ENCODE peak calls at places on chromosomes 4 and X, in six cellular contexts. V is mesendoderm, Y is H9, C is mesenchymal stem cell, L is IMR-90, Q is neuronal stem cell. M is an unnamed sample.

GRCh38 chr4:172055498-172055897 is 242.3 kb downstream of the GALNTL6 start:
- DNase-seq in V (no peak), Y (no peak), C (no peak), L (no peak), Q (no peak), M (no peak)

GRCh38 chr4:155818639-155819038 is 47.4 kb downstream of the ASIC5 start:
- DNase-seq in V (peak), Y (no peak), C (no peak), L (no peak), Q (no peak), M (no peak)

GRCh38 chr4:155392486-155393184 is 15.9 kb upstream of the MAP9 start:
- DNase-seq in V (peak), Y (no peak), C (peak), L (peak), Q (no peak), M (no peak)

GRCh38 chrX:110403839-110404238 is 45.2 kb downstream of the RTL9 start:
- DNase-seq in V (no peak), Y (no peak), C (peak), L (peak), Q (no peak), M (no peak)

GRCh38 chr4:113212613-113213012 is 163.2 kb downstream of the ANK2 start:
- DNase-seq in V (no peak), Y (no peak), C (no peak), L (no peak), Q (peak), M (no peak)

GRCh38 chr4:10456270-10457254 is 664 bp downstream of the ZNF518B start:
- DNase-seq in V (peak), Y (peak), C (peak), L (peak), Q (no peak), M (peak)

GRCh38 chrX:2401201-2401589 is 99.6 kb downstream of the DHRSX start:
- DNase-seq in V (no peak), Y (no peak), C (no peak), L (no peak), Q (peak), M (no peak)

GRCh38 chr4:167616471-167616870 is 382.2 kb upstream of the SPOCK3 start:
- DNase-seq in V (no peak), Y (no peak), C (no peak), L (no peak), Q (no peak), M (no peak)

GRCh38 chr4:158860856-158861255 is 92.0 kb downstream of the FNIP2 start:
- DNase-seq in V (no peak), Y (no peak), C (no peak), L (no peak), Q (no peak), M (no peak)

GRCh38 chr4:176306837-176307590 is 12.8 kb upstream of the SPCS3 start:
- DNase-seq in V (no peak), Y (no peak), C (no peak), L (no peak), Q (no peak), M (no peak)

GRCh38 chr4:145735330-145735638 is 55.3 kb downstream of the C4orf51 start:
- DNase-seq in V (peak), Y (no peak), C (peak), L (peak), Q (no peak), M (no peak)

GRCh38 chrX:41026326-41027136 is 58.7 kb upstream of the USP9X start:
- DNase-seq in V (no peak), Y (peak), C (no peak), L (no peak), Q (no peak), M (no peak)

GRCh38 chr4:98544141-98544817 is 114.1 kb downstream of the TSPAN5 start:
- DNase-seq in V (no peak), Y (no peak), C (no peak), L (no peak), Q (no peak), M (no peak)

GRCh38 chrX:141662781-141663180 is 35.8 kb downstream of the SPANXD start:
- DNase-seq in V (no peak), Y (no peak), C (no peak), L (no peak), Q (no peak), M (no peak)

GRCh38 chr4:103415801-103416200 is 217.7 kb upstream of the CENPE start:
- DNase-seq in V (no peak), Y (no peak), C (no peak), L (no peak), Q (no peak), M (no peak)

GRCh38 chrX:13219990-13220764 is 99.7 kb downstream of the ATXN3L start:
- DNase-seq in V (no peak), Y (no peak), C (peak), L (peak), Q (no peak), M (no peak)

GRCh38 chrX:21870494-21870893 is 14.7 kb downstream of the YY2 start:
- DNase-seq in V (no peak), Y (no peak), C (no peak), L (no peak), Q (no peak), M (no peak)

GRCh38 chr4:7383251-7383650 is 51.5 kb downstream of the PSAPL1 start:
- DNase-seq in V (no peak), Y (peak), C (no peak), L (no peak), Q (no peak), M (no peak)

GRCh38 chr4:161252520-161253141 is 911.2 kb downstream of the FSTL5 start:
- DNase-seq in V (peak), Y (no peak), C (peak), L (peak), Q (no peak), M (no peak)

GRCh38 chrX:70878925-70879324 is 29.6 kb downstream of the TEX11 start:
- DNase-seq in V (no peak), Y (no peak), C (no peak), L (no peak), Q (no peak), M (no peak)

GRCh38 chr4:106201373-106201772 is 114.6 kb downstream of the TBCK start:
- DNase-seq in V (peak), Y (no peak), C (peak), L (peak), Q (no peak), M (no peak)

GRCh38 chr4:6368096-6368495 is 98.4 kb downstream of the WFS1 start:
- DNase-seq in V (no peak), Y (no peak), C (no peak), L (no peak), Q (no peak), M (no peak)

GRCh38 chrX:13699183-13699826 is 10.4 kb downstream of the RAB9A start:
- DNase-seq in V (no peak), Y (no peak), C (peak), L (peak), Q (no peak), M (no peak)

GRCh38 chr4:129839687-129840086 is 743.7 kb downstream of the C4orf33 start:
- DNase-seq in V (no peak), Y (no peak), C (no peak), L (no peak), Q (no peak), M (no peak)
- H2BK15ac ChIP-seq in V (no peak), Y (no peak), C (no peak), L (no peak), Q (no peak), M (no peak)

GRCh38 chr4:1720163-1720983 is 750 bp downstream of the TMEM129 start:
- DNase-seq in V (peak), Y (peak), C (peak), L (peak), Q (peak), M (peak)
- H2BK15ac ChIP-seq in V (no peak), Y (no peak), C (peak), L (no peak), Q (peak), M (no peak)

GRCh38 chr4:151833174-151833573 is 72.4 kb upstream of the GATB start:
- DNase-seq in V (no peak), Y (no peak), C (no peak), L (no peak), Q (no peak), M (no peak)
- H2BK15ac ChIP-seq in V (no peak), Y (no peak), C (no peak), L (no peak), Q (no peak), M (no peak)

GRCh38 chr4:108352664-108353308 is 184.1 kb upstream of the LEF1 start:
- DNase-seq in V (no peak), Y (no peak), C (no peak), L (no peak), Q (no peak), M (no peak)

GRCh38 chr4:108356209-108356535 is 187.4 kb upstream of the LEF1 start:
- DNase-seq in V (no peak), Y (no peak), C (no peak), L (no peak), Q (no peak), M (no peak)

GRCh38 chr4:108350332-108350731 is 181.6 kb upstream of the LEF1 start:
- DNase-seq in V (peak), Y (no peak), C (no peak), L (no peak), Q (no peak), M (no peak)

GRCh38 chr4:108355523-108356208 is 186.9 kb upstream of the LEF1 start:
- DNase-seq in V (no peak), Y (no peak), C (no peak), L (no peak), Q (no peak), M (no peak)

DNA sequence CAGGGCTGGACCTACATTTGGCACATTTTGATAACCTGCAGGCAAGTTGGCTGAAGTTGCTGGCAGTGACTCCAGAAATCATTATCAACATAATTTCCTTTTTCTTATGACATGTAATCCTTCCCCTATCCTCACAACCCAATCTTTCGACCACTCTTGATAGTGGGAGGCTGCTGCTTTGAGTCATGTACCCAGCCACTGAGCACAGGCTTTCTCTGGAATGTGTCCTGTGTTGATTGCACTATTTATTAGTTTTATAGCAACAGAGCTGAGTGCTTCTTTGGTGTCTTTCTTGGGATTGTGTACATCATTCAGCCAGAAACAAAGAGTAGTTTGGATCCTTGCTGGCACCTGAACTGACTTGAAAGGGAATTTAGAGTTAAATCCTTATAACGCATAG is 183.1 kb upstream of the LEF1 start:
- DNase-seq in V (no peak), Y (no peak), C (peak), L (no peak), Q (no peak), M (no peak)
- H2BK15ac ChIP-seq in V (no peak), Y (no peak), C (no peak), L (no peak), Q (no peak), M (no peak)

GRCh38 chrX:38898261-38898660 is 97.0 kb downstream of the MID1IP1 start:
- DNase-seq in V (no peak), Y (no peak), C (no peak), L (no peak), Q (no peak), M (no peak)

GRCh38 chrX:38899650-38900049 is 98.4 kb downstream of the MID1IP1 start:
- DNase-seq in V (no peak), Y (no peak), C (no peak), L (no peak), Q (no peak), M (no peak)

GRCh38 chrX:38893441-38893840 is 92.2 kb downstream of the MID1IP1 start:
- DNase-seq in V (no peak), Y (no peak), C (no peak), L (peak), Q (no peak), M (no peak)

GRCh38 chrX:38895775-38896174 is 94.5 kb downstream of the MID1IP1 start:
- DNase-seq in V (no peak), Y (no peak), C (no peak), L (no peak), Q (no peak), M (no peak)

GRCh38 chrX:38896724-38897298 is 95.6 kb downstream of the MID1IP1 start:
- DNase-seq in V (no peak), Y (no peak), C (no peak), L (no peak), Q (no peak), M (no peak)
- H2BK15ac ChIP-seq in V (no peak), Y (no peak), C (no peak), L (no peak), Q (no peak), M (no peak)

GRCh38 chr4:55318135-55318534 is 27.9 kb upstream of the SRD5A3 start:
- DNase-seq in V (no peak), Y (no peak), C (no peak), L (no peak), Q (no peak), M (no peak)

GRCh38 chr4:55308071-55308470 is 38.0 kb upstream of the SRD5A3 start:
- DNase-seq in V (no peak), Y (no peak), C (no peak), L (no peak), Q (no peak), M (no peak)

GRCh38 chr4:55311792-55312490 is 34.1 kb upstream of the SRD5A3 start:
- DNase-seq in V (no peak), Y (no peak), C (peak), L (no peak), Q (no peak), M (no peak)

DNA sequence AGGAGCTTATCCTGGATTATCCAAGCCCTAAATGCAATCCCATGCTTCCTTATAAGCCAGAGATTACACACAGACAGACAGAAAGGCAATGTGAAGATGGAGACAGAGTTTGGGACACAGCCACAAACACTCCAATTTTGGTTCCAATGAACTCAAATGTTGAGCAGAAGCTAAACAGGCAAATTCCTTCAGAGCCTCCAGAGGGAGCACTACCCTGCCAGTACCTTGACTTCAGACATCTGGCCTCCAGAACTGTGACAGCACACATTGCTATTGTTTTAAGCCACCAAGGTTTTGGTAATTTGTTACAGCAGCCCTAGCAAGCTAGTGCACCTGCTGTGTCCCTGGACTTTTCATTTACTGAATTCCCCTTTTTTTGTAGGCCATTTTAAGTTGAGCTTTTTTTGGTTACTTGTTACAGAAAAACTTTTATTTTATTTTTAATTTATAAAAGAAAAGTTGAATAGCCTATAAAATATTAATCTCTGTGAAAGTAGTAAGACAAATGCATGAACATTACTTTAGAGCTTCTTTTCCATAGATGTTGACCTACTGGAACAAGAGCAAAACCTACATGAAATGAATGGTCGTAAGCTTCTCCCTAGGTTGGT is 33.4 kb upstream of the SRD5A3 start:
- DNase-seq in V (peak), Y (peak), C (peak), L (peak), Q (no peak), M (peak)
- H2BK15ac ChIP-seq in V (no peak), Y (no peak), C (no peak), L (no peak), Q (no peak), M (no peak)

GRCh38 chr4:59643682-59644081 is 1556.4 kb upstream of the ADGRL3 start:
- DNase-seq in V (no peak), Y (no peak), C (no peak), L (no peak), Q (no peak), M (no peak)
- H2BK15ac ChIP-seq in V (no peak), Y (no peak), C (no peak), L (no peak), Q (no peak), M (no peak)

M was measured in H1.